ENCODE peak calls at places on chromosomes 1 and 21, in five cellular contexts. S is astrocyte of the spinal cord, U is choroid plexus epithelial cell, P is iPS DF 6.9, M is kidney. I is an unnamed sample.

GRCh38 chr1:210654176-210654786 is 325.6 kb downstream of the HHAT start:
- DNase-seq in S (no peak), U (peak), P (no peak), M (no peak), I (no peak)

GRCh38 chr1:199221371-199222150 is 582.7 kb downstream of the PTPRC start:
- DNase-seq in S (no peak), U (no peak), P (no peak), M (no peak), I (no peak)

GRCh38 chr1:201945863-201946223 is 505 bp downstream of the LMOD1 start:
- DNase-seq in S (no peak), U (no peak), P (no peak), M (no peak), I (no peak)

GRCh38 chr1:96722161-96722908 is 751 bp downstream of the PTBP2 start:
- DNase-seq in S (peak), U (peak), P (no peak), M (peak), I (peak)

GRCh38 chr1:200974711-200975110 is 48.8 kb downstream of the KIF21B start:
- DNase-seq in S (no peak), U (no peak), P (no peak), M (peak), I (no peak)

GRCh38 chr1:234978397-234979291 is 150.0 kb downstream of the TOMM20 start:
- DNase-seq in S (peak), U (peak), P (no peak), M (no peak), I (no peak)

GRCh38 chr1:1033731-1034437 is 14.0 kb downstream of the AGRN start:
- DNase-seq in S (no peak), U (no peak), P (no peak), M (no peak), I (no peak)

GRCh38 chr1:202599669-202600431 is 110.4 kb downstream of the SYT2 start:
- DNase-seq in S (peak), U (peak), P (peak), M (peak), I (no peak)

GRCh38 chr1:159008744-159009188 is 941 bp upstream of the IFI16 start:
- DNase-seq in S (peak), U (peak), P (no peak), M (no peak), I (no peak)

GRCh38 chr1:67597336-67597735 is 87.7 kb upstream of the GADD45A start:
- DNase-seq in S (no peak), U (peak), P (no peak), M (no peak), I (no peak)

GRCh38 chr1:43990271-43991199 is 864 bp upstream of the CCDC24 start:
- DNase-seq in S (no peak), U (no peak), P (no peak), M (peak), I (peak)

GRCh38 chr1:18110598-18110939 is 3.0 kb downstream of the IGSF21 start:
- DNase-seq in S (no peak), U (no peak), P (no peak), M (no peak), I (no peak)

GRCh38 chr1:110780600-110781484 is 92.1 kb upstream of the CD53 start:
- DNase-seq in S (peak), U (peak), P (peak), M (no peak), I (no peak)

GRCh38 chr1:209266590-209267172 is 316.8 kb upstream of the CAMK1G start:
- DNase-seq in S (peak), U (peak), P (no peak), M (no peak), I (no peak)

GRCh38 chr21:36194024-36194423 is 37.4 kb downstream of the DOP1B start:
- DNase-seq in S (no peak), U (no peak), P (no peak), M (peak), I (no peak)

GRCh38 chr1:92980732-92981647 is 19.7 kb upstream of the DIPK1A start:
- DNase-seq in S (no peak), U (no peak), P (no peak), M (no peak), I (no peak)

DNA sequence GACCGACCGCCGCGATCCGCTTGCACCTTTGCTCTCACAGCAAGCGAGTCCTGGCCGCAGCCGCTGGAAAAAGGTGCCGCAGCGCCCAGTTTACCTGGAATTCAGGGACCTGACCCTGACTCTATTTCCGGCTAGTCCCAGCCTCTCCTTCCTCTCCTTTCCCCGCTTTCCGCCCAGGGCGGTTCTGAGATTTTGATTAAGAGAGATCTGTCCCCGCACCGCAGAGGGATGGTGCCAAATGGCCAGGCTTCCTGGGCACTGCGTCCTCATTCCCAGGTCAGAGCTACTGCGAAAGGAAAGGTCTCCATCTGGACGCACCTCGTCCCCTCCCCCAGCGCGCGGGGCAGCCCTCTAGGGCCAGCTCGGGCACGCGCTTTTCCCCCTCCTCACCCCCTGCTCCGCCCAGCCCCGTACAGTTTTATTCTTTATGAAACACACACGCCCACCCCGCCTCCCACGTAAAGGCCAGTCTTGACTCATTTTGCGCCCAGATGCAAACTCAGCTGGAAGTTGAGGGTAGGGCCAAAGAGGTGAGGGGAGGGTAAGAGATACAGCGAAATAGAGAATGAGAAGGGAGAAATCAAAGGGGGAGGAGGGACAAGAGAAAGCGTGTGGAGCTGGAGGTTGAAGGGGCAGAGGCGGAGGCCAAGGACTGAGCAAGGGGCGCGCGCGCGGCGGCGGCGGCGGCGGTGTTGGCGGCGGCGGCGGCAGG is 411.8 kb upstream of the ESRRG start:
- DNase-seq in S (peak), U (no peak), P (no peak), M (peak), I (no peak)
- H3K4me3 ChIP-seq in S (peak), U (peak), P (peak), M (peak), I (peak)

GRCh38 chr1:53198241-53198651 is 1.6 kb downstream of the CPT2 start:
- DNase-seq in S (no peak), U (peak), P (no peak), M (no peak), I (no peak)
- H3K4me3 ChIP-seq in S (no peak), U (peak), P (no peak), M (peak), I (no peak)

DNA sequence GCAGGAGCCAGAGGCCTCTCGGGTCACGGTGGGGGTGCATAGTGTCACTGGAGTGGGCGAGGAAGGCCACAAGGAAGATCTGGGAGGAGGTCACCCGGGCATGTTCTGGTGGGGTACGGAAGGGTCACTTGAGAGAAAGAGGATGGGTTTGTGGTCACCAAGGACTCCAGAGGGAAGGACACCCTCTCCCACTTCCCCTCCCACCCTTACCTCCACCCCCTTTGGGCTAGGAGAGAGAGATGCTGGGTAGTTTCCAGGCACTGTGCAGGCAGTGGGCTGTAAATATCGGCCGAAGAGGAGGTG is 703 bp downstream of the AMIGO1 start:
- DNase-seq in S (no peak), U (no peak), P (no peak), M (no peak), I (no peak)
- H3K4me3 ChIP-seq in S (peak), U (peak), P (peak), M (peak), I (peak)

DNA sequence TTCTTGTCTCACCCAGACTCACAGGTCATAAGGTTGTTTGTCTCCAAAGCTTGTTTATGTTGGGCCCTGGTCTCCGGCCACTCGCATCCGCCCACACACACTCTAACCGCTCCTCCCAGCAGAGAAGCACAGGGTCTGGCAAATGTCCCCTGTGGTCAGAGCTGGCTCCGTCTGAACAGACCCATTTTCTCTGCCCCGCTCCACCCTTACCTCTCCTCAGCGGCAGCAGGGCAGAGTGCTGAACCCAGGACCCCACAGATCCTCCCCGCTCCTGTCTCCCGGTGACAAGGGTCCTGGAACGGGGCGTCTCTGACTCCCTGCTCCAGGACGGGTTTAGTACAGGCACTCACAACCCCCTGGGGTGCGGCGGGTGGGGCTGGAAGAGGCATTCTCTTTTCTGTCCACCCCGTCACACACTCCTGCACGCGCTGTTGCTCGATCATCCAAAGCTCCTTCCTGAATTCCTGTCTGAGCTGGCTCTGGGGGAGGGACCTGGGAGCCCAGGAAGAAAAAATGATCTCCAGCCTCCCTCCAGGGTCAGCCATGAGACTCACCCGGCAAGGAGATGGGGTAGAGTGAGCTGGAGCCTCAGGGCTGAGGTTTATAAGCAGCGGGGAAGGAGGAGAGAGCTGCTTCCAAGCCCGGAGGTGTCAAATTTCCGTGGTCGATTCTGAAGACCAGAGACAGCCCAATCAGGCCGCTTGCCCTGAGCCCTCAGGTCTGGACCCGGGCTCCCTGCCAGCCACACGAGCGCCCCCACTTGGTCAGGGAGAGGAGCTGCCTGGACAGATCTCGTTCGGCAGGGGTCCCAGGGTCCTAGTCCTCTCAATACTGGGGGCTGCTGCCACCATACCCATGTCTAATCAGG is at the start of gene S100A13:
- DNase-seq in S (peak), U (peak), P (peak), M (peak), I (peak)
- H3K4me3 ChIP-seq in S (peak), U (peak), P (peak), M (peak), I (peak)

GRCh38 chr1:50422675-50422945 is 633 bp downstream of the DMRTA2 start:
- DNase-seq in S (no peak), U (no peak), P (no peak), M (peak), I (no peak)
- H3K4me3 ChIP-seq in S (no peak), U (no peak), P (peak), M (no peak), I (no peak)

DNA sequence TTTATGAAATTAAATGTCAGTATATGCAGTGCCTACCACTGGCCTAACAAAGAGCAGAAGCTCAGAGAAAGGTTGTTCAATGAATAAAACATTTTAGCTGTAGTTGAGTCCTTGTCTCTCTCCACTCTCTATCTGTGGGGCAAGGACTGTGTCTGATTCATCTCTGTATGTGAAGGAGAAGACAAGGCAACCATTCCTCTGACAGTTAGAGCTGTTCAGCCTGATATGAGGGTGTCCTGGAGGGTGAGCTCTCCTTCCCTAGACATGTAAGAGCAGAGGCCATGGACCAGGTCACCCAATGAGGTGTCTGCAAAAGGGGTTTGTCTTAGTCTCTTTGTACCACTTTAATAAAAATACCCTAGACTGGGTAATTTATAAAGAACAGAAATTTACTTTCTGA is 4.5 kb upstream of the PDZK1IP1 start:
- DNase-seq in S (no peak), U (no peak), P (no peak), M (no peak), I (no peak)
- H3K4me3 ChIP-seq in S (no peak), U (no peak), P (no peak), M (no peak), I (no peak)

I was measured in RWPE2.